ENCODE peak calls at places on chromosome 11, in six cellular contexts. B, C, F, R, K and O are unnamed samples.

GRCh38 chr11:104946907-104947306 is 21.5 kb downstream of the CASP4 start:
- DNase-seq in B (no peak), C (no peak), F (no peak), R (no peak), K (no peak), O (no peak)

GRCh38 chr11:70456921-70457532 is 58.7 kb downstream of the CTTN start:
- DNase-seq in B (no peak), C (no peak), F (no peak), R (no peak), K (no peak), O (no peak)

GRCh38 chr11:75816561-75817239 is 1.7 kb downstream of the UVRAG start:
- DNase-seq in B (no peak), C (no peak), F (no peak), R (no peak), K (no peak), O (no peak)

GRCh38 chr11:47143322-47143721 is 33.4 kb downstream of the ARFGAP2 start:
- DNase-seq in B (no peak), C (no peak), F (no peak), R (peak), K (no peak), O (no peak)

GRCh38 chr11:95058622-95059021 is 8.1 kb upstream of the SRSF8 start:
- DNase-seq in B (no peak), C (no peak), F (no peak), R (no peak), K (no peak), O (no peak)

GRCh38 chr11:33256808-33257159 is 397 bp upstream of the HIPK3 start:
- DNase-seq in B (no peak), C (no peak), F (no peak), R (no peak), K (no peak), O (no peak)

GRCh38 chr11:13924801-13925327 is 37.7 kb upstream of the SPON1 start:
- DNase-seq in B (no peak), C (no peak), F (no peak), R (no peak), K (no peak), O (no peak)

GRCh38 chr11:17853280-17853679 is 118.7 kb downstream of the KCNC1 start:
- DNase-seq in B (no peak), C (no peak), F (no peak), R (no peak), K (no peak), O (no peak)

GRCh38 chr11:114008331-114008730 is 33.4 kb downstream of the HTR3A start:
- DNase-seq in B (no peak), C (no peak), F (no peak), R (no peak), K (no peak), O (peak)

GRCh38 chr11:33773399-33774355 is 643 bp downstream of the FBXO3 start:
- DNase-seq in B (peak), C (peak), F (no peak), R (no peak), K (peak), O (peak)

GRCh38 chr11:10982695-10983492 is 125.0 kb upstream of the ZBED5 start:
- DNase-seq in B (no peak), C (no peak), F (no peak), R (no peak), K (no peak), O (no peak)

GRCh38 chr11:36818410-36818809 is 220.4 kb upstream of the RAG2 start:
- DNase-seq in B (no peak), C (no peak), F (no peak), R (no peak), K (no peak), O (no peak)

GRCh38 chr11:1569251-1569780 is 2.8 kb downstream of the DUSP8 start:
- DNase-seq in B (no peak), C (no peak), F (no peak), R (no peak), K (no peak), O (peak)

GRCh38 chr11:92528051-92528450 is 303.4 kb downstream of the FAT3 start:
- DNase-seq in B (no peak), C (no peak), F (no peak), R (no peak), K (no peak), O (no peak)

GRCh38 chr11:18394300-18394927 is at the start of gene LDHA:
- DNase-seq in B (peak), C (peak), F (peak), R (peak), K (peak), O (peak)

GRCh38 chr11:122213111-122213510 is 97.1 kb upstream of the BLID start:
- DNase-seq in B (no peak), C (peak), F (no peak), R (no peak), K (no peak), O (no peak)

GRCh38 chr11:96241351-96241841 is 101.6 kb downstream of the MAML2 start:
- DNase-seq in B (no peak), C (no peak), F (no peak), R (no peak), K (no peak), O (no peak)

GRCh38 chr11:92854162-92854561 is 115.3 kb upstream of the MTNR1B start:
- DNase-seq in B (no peak), C (no peak), F (no peak), R (no peak), K (no peak), O (no peak)

GRCh38 chr11:32918427-32918826 is 25.8 kb downstream of the QSER1 start:
- DNase-seq in B (no peak), C (no peak), F (no peak), R (no peak), K (no peak), O (no peak)

GRCh38 chr11:66325140-66325754 is 8.4 kb upstream of the CD248 start:
- DNase-seq in B (no peak), C (no peak), F (no peak), R (no peak), K (no peak), O (no peak)

GRCh38 chr11:66324626-66325025 is 7.8 kb upstream of the CD248 start:
- DNase-seq in B (no peak), C (no peak), F (no peak), R (no peak), K (no peak), O (no peak)

GRCh38 chr11:66327171-66328035 is 8.8 kb downstream of the RIN1 start:
- DNase-seq in B (no peak), C (no peak), F (no peak), R (no peak), K (no peak), O (no peak)

GRCh38 chr11:66328036-66328306 is 8.3 kb downstream of the RIN1 start:
- DNase-seq in B (no peak), C (no peak), F (no peak), R (no peak), K (no peak), O (no peak)

GRCh38 chr11:66326261-66327111 is 9.6 kb upstream of the CD248 start:
- DNase-seq in B (no peak), C (no peak), F (no peak), R (peak), K (no peak), O (no peak)
- H3K27ac ChIP-seq in B (peak), C (no peak), F (no peak), R (peak), K (no peak), O (peak)

GRCh38 chr11:441043-441417 is 781 bp downstream of the ANO9 start:
- DNase-seq in B (peak), C (no peak), F (no peak), R (no peak), K (no peak), O (no peak)
- H3K4me3 ChIP-seq in B (peak), C (no peak), F (no peak), R (no peak), K (no peak), O (no peak)

DNA sequence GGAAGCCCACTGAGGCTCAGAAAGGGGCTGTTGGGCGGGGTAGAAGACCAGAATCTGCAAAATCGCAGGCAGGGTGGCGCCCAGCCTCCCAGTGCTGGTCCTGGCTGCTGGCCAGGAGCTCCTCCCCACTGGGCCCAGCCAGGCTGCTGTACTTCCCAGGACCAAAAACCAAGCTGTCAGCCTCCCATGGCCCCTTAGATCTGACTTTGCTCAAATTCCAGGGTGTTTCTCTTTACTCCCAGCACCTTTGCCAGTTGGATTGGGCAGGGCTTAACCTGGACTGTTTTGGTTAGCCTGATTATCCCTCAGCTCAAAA is 44.2 kb upstream of the WEE1 start:
- DNase-seq in B (peak), C (no peak), F (peak), R (peak), K (peak), O (no peak)
- H3K27ac ChIP-seq in B (no peak), C (no peak), F (no peak), R (peak), K (peak), O (no peak)

DNA sequence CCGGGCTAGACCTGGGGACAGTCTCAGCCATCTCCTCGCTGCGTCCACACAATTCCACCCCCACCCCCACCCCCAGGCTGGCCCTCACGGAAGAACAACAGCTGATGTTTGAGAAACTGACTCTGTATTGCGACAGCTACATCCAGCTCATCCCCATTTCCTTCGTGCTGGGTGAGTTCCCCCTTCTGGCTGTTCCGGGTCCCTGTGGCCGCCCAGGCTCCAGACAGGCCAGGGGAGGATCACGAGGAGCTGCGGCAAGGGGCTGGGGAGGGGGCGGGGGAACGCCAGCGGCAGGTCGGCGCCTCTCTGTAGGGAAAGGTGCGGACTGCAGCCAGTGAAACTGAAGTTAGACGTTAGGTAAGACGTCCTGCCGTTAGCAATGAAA is 4.9 kb downstream of the BEST1 start:
- DNase-seq in B (peak), C (peak), F (peak), R (peak), K (peak), O (peak)
- H3K4me3 ChIP-seq in B (peak), C (peak), F (peak), R (peak), K (peak), O (peak)